ENCODE peak calls at places on chromosome 17, in five cellular contexts. One of them, this sample, is unnamed.

GRCh38 chr17:11787074-11787473 is 188.8 kb downstream of the DNAH9 start:
- DNase-seq in mammary epithelial cell: no peak
- DNase-seq in A549: no peak
- DNase-seq in left ventricle myocardium inferior: no peak
- DNase-seq in MM.1S: peak; percentile 50
- DNase-seq in this sample: no peak

GRCh38 chr17:80453126-80453979 is 23.1 kb downstream of the NPTX1 start:
- DNase-seq in mammary epithelial cell: no peak
- DNase-seq in A549: no peak
- DNase-seq in left ventricle myocardium inferior: no peak
- DNase-seq in MM.1S: no peak
- DNase-seq in this sample: no peak

GRCh38 chr17:80316431-80316830 is 55.8 kb downstream of the RNF213 start:
- DNase-seq in mammary epithelial cell: no peak
- DNase-seq in A549: no peak
- DNase-seq in left ventricle myocardium inferior: no peak
- DNase-seq in MM.1S: no peak
- DNase-seq in this sample: no peak

GRCh38 chr17:70022175-70022574 is 52.9 kb upstream of the KCNJ16 start:
- DNase-seq in mammary epithelial cell: no peak
- DNase-seq in A549: no peak
- DNase-seq in left ventricle myocardium inferior: no peak
- DNase-seq in MM.1S: no peak
- DNase-seq in this sample: no peak

GRCh38 chr17:46007461-46007965 is 8.5 kb downstream of the STH start:
- DNase-seq in mammary epithelial cell: no peak
- DNase-seq in A549: no peak
- DNase-seq in left ventricle myocardium inferior: no peak
- DNase-seq in MM.1S: no peak
- DNase-seq in this sample: no peak

GRCh38 chr17:77214743-77215142 is 74.0 kb downstream of the SEC14L1 start:
- DNase-seq in mammary epithelial cell: peak; percentile 18
- DNase-seq in A549: peak; percentile 79
- DNase-seq in left ventricle myocardium inferior: no peak
- DNase-seq in MM.1S: no peak
- DNase-seq in this sample: peak; percentile 48

GRCh38 chr17:79560527-79560926 is 50.3 kb downstream of the RBFOX3 start:
- DNase-seq in mammary epithelial cell: no peak
- DNase-seq in A549: no peak
- DNase-seq in left ventricle myocardium inferior: no peak
- DNase-seq in MM.1S: no peak
- DNase-seq in this sample: no peak

GRCh38 chr17:32100971-32101631 is 41.2 kb upstream of the RHOT1 start:
- DNase-seq in mammary epithelial cell: no peak
- DNase-seq in A549: no peak
- DNase-seq in left ventricle myocardium inferior: no peak
- DNase-seq in MM.1S: no peak
- DNase-seq in this sample: no peak

GRCh38 chr17:16938496-16939270 is 33.2 kb downstream of the TNFRSF13B start:
- DNase-seq in mammary epithelial cell: no peak
- DNase-seq in A549: no peak
- DNase-seq in left ventricle myocardium inferior: no peak
- DNase-seq in MM.1S: no peak
- DNase-seq in this sample: no peak

GRCh38 chr17:69870091-69870530 is 204.9 kb upstream of the KCNJ16 start:
- DNase-seq in mammary epithelial cell: peak; percentile 83
- DNase-seq in A549: peak; percentile 10
- DNase-seq in left ventricle myocardium inferior: no peak
- DNase-seq in MM.1S: no peak
- DNase-seq in this sample: no peak

GRCh38 chr17:76260669-76261068 is 4.5 kb upstream of the UBALD2 start:
- DNase-seq in mammary epithelial cell: no peak
- DNase-seq in A549: no peak
- DNase-seq in left ventricle myocardium inferior: no peak
- DNase-seq in MM.1S: no peak
- DNase-seq in this sample: no peak

GRCh38 chr17:80742091-80742490 is 197.5 kb downstream of the RPTOR start:
- DNase-seq in mammary epithelial cell: no peak
- DNase-seq in A549: no peak
- DNase-seq in left ventricle myocardium inferior: no peak
- DNase-seq in MM.1S: no peak
- DNase-seq in this sample: no peak

GRCh38 chr17:31357831-31358400 is 33.6 kb upstream of the RAB11FIP4 start:
- DNase-seq in mammary epithelial cell: no peak
- DNase-seq in A549: peak; percentile 27
- DNase-seq in left ventricle myocardium inferior: no peak
- DNase-seq in MM.1S: no peak
- DNase-seq in this sample: no peak

GRCh38 chr17:63345598-63345997 is 100.5 kb downstream of the CYB561 start:
- DNase-seq in mammary epithelial cell: no peak
- DNase-seq in A549: no peak
- DNase-seq in left ventricle myocardium inferior: no peak
- DNase-seq in MM.1S: no peak
- DNase-seq in this sample: no peak

GRCh38 chr17:81456798-81457197 is 55.8 kb downstream of the ACTG1 start:
- DNase-seq in mammary epithelial cell: no peak
- DNase-seq in A549: no peak
- DNase-seq in left ventricle myocardium inferior: no peak
- DNase-seq in MM.1S: no peak
- DNase-seq in this sample: no peak

GRCh38 chr17:39141294-39141693 is 10.1 kb downstream of the PLXDC1 start:
- DNase-seq in mammary epithelial cell: no peak
- DNase-seq in A549: no peak
- DNase-seq in left ventricle myocardium inferior: no peak
- DNase-seq in MM.1S: no peak
- DNase-seq in this sample: no peak

GRCh38 chr17:41956522-41956921 is 10.1 kb upstream of the CNP start:
- DNase-seq in mammary epithelial cell: no peak
- DNase-seq in A549: no peak
- DNase-seq in left ventricle myocardium inferior: no peak
- DNase-seq in MM.1S: no peak
- DNase-seq in this sample: no peak

GRCh38 chr17:27893834-27894503 is 804 bp upstream of the LYRM9 start:
- DNase-seq in mammary epithelial cell: no peak
- DNase-seq in A549: no peak
- DNase-seq in left ventricle myocardium inferior: no peak
- DNase-seq in MM.1S: no peak
- DNase-seq in this sample: no peak

GRCh38 chr17:58680038-58680369 is 11.8 kb downstream of the TEX14 start:
- DNase-seq in mammary epithelial cell: no peak
- DNase-seq in A549: no peak
- DNase-seq in left ventricle myocardium inferior: no peak
- DNase-seq in MM.1S: no peak
- DNase-seq in this sample: no peak

GRCh38 chr17:15651583-15652110 is 32.1 kb upstream of the FBXW10B start:
- DNase-seq in mammary epithelial cell: peak; percentile 99
- DNase-seq in A549: peak; percentile 99
- DNase-seq in left ventricle myocardium inferior: peak; percentile 97
- DNase-seq in MM.1S: no peak
- DNase-seq in this sample: peak; percentile 93

GRCh38 chr17:76586741-76587487 is 1.3 kb upstream of the ST6GALNAC2 start:
- DNase-seq in mammary epithelial cell: peak; percentile 73
- DNase-seq in A549: no peak
- DNase-seq in left ventricle myocardium inferior: no peak
- DNase-seq in MM.1S: no peak
- DNase-seq in this sample: no peak

GRCh38 chr17:19317359-19318095 is 45.0 kb downstream of the B9D1 start:
- DNase-seq in mammary epithelial cell: no peak
- DNase-seq in A549: peak; percentile 60
- DNase-seq in left ventricle myocardium inferior: peak; percentile 85
- DNase-seq in MM.1S: peak; percentile 95
- DNase-seq in this sample: no peak

GRCh38 chr17:83178533-83179201 is 99.3 kb downstream of the METRNL start:
- DNase-seq in mammary epithelial cell: no peak
- DNase-seq in A549: no peak
- DNase-seq in left ventricle myocardium inferior: no peak
- DNase-seq in MM.1S: no peak
- DNase-seq in this sample: no peak

GRCh38 chr17:83180996-83181481 is 101.6 kb downstream of the METRNL start:
- DNase-seq in mammary epithelial cell: no peak
- DNase-seq in A549: peak; percentile 38
- DNase-seq in left ventricle myocardium inferior: no peak
- DNase-seq in MM.1S: no peak
- DNase-seq in this sample: peak; percentile 25

GRCh38 chr17:83180264-83180995 is 101.0 kb downstream of the METRNL start:
- DNase-seq in mammary epithelial cell: no peak
- DNase-seq in A549: no peak
- DNase-seq in left ventricle myocardium inferior: no peak
- DNase-seq in MM.1S: no peak
- DNase-seq in this sample: peak; percentile 26

GRCh38 chr17:83179378-83179777 is 100.0 kb downstream of the METRNL start:
- DNase-seq in mammary epithelial cell: no peak
- DNase-seq in A549: no peak
- DNase-seq in left ventricle myocardium inferior: no peak
- DNase-seq in MM.1S: no peak
- DNase-seq in this sample: peak; percentile 25

DNA sequence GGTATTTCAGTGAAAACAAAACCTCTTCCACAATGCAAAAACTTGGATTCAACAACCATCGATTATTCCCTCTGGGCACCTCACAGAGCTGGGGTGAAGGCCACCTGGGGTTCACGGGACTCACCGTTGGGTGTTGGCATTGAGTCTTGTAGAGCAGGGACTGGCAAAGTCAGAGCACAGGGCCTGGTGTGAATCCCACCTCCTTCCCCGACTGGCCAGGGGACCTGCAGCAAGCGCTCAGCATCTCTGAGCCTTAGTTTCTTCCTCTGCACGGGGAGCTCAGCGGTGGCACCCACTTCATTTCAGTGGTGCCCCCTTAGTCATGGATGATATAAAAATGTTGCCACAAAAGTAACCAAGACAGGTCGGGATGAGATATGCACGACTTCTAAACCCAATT is 100.4 kb downstream of the METRNL start:
- DNase-seq in mammary epithelial cell: no peak
- DNase-seq in A549: no peak
- DNase-seq in left ventricle myocardium inferior: no peak
- DNase-seq in MM.1S: no peak
- DNase-seq in this sample: peak; percentile 27
- TF ChIP-seq CTCF in mammary epithelial cell: no peak
- TF ChIP-seq CTCF in A549: no peak
- TF ChIP-seq CTCF in left ventricle myocardium inferior: no peak
- TF ChIP-seq CTCF in MM.1S: no peak
- TF ChIP-seq CTCF in this sample: no peak

DNA sequence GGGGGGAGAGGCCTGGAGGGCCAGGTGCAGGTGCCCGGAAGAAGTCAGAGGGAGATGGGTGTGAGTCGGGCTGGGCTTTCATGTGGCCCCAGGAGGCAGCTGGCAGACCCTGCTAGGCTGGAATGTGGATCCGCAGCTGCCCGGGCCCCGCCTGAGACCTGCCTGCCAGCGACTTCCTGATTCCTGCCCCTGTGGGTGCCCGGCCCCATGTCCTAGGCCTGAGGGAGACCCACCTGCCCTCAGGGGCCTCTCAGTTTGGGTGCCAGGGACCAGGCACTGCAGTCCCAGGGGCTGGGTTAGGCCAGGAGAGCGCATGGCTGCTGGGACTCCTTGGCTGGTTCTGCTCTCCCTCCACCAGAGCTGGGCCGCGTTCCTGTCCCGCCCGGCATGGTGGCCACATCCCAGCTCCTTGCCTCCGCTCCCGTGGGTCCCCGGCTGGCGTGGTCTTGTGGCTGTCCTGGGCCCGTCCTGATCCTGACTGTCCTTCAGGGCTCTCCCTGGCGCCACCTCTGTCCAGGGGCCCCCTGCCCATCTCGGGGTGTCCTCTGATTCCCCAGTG is 22.1 kb upstream of the SPNS2 start:
- DNase-seq in mammary epithelial cell: no peak
- DNase-seq in A549: no peak
- DNase-seq in left ventricle myocardium inferior: no peak
- DNase-seq in MM.1S: no peak
- DNase-seq in this sample: no peak
- H3K27ac ChIP-seq in mammary epithelial cell: no peak overlapping the region
- H3K27ac ChIP-seq in A549: no peak overlapping the region
- H3K27ac ChIP-seq in left ventricle myocardium inferior: peak overlapping the region; percentile 62
- H3K27ac ChIP-seq in MM.1S: no peak overlapping the region
- H3K27ac ChIP-seq in this sample: peak overlapping the region; percentile 5

DNA sequence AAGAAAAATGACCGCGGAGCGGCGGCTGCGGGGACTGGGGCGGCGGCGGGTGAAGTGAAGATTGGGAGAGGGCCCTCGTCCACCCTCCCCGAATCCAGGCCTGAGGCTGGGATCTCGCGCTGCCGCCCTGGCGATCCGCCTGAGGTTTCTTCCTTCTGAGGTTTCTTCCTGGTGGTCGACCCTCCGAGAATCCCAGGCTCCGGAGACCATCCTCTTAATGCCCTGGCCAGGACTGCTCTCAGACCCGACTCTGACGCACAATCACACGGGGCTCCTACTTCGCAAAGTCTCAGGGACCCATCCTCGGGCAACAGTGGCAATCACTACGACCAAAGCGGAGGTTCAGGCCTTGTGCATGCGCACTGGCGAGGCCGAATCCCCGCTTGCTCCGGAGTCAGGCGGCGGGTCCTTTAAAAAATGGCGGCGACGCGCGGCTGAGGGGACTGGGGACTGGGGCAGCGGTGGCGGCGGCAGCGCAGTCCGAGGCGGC is 18.0 kb upstream of the KCNJ18 start:
- DNase-seq in mammary epithelial cell: no peak
- DNase-seq in A549: no peak
- DNase-seq in left ventricle myocardium inferior: no peak
- DNase-seq in MM.1S: no peak
- DNase-seq in this sample: no peak
- H3K9me3 ChIP-seq in mammary epithelial cell: peaks cover 53% of the 10 kb centered on the region
- H3K9me3 ChIP-seq in A549: no peaks in the 10 kb centered on the region
- H3K9me3 ChIP-seq in left ventricle myocardium inferior: no peaks in the 10 kb centered on the region
- H3K9me3 ChIP-seq in MM.1S: no peaks in the 10 kb centered on the region
- H3K9me3 ChIP-seq in this sample: no peaks in the 10 kb centered on the region

DNA sequence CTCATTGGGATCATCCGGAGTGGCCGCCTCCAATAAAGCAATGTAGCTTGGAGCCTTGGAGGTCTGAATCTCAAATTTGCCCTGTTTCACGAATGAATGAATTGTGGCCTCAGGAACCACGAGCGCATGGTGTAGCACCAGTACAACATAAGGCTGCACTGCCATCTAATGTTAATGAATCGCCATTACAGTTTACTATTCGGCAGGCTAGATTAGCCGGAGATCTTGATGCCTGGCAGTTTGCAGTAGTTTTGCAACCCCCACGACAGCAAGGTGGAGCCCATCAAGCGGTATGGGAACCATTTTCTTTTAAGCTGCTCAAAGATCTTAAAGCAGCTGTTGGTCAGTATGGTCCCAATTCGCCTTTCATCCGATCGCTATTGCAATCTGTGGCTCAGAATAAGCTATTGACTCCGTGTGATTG is 18.8 kb downstream of the ALOX15B start:
- DNase-seq in mammary epithelial cell: peak; percentile 76
- DNase-seq in A549: peak; percentile 88
- DNase-seq in left ventricle myocardium inferior: no peak
- DNase-seq in MM.1S: peak; percentile 77
- DNase-seq in this sample: no peak
- TF ChIP-seq CTCF in mammary epithelial cell: peak; percentile 74
- TF ChIP-seq CTCF in A549: peak; percentile 93
- TF ChIP-seq CTCF in left ventricle myocardium inferior: peak; percentile 84
- TF ChIP-seq CTCF in MM.1S: peak; percentile 73
- TF ChIP-seq CTCF in this sample: peak; percentile 90

This sample was measured in lung.